ENCODE peak calls at places on chromosomes 3 and 15, in ten cellular contexts. S, L, A, U, Z, F, C, O, H and M are unnamed samples.

GRCh38 chr3:79587150-79587549 is 180.6 kb downstream of the ROBO1 start:
- DNase-seq in S (no peak), L (no peak), A (no peak), U (no peak), Z (no peak), F (no peak), C (no peak), O (no peak), H (peak), M (no peak)

GRCh38 chr15:37995461-37996347 is 61.3 kb downstream of the TMCO5A start:
- DNase-seq in S (no peak), L (no peak), A (peak), U (peak), Z (peak), F (peak), C (peak), O (peak), H (peak), M (no peak)

GRCh38 chr3:184196536-184196935 is 10.5 kb downstream of the ABCF3 start:
- DNase-seq in S (no peak), L (no peak), A (no peak), U (no peak), Z (no peak), F (no peak), C (no peak), O (no peak), H (no peak), M (no peak)

GRCh38 chr3:41893977-41894376 is 67.9 kb downstream of the ULK4 start:
- DNase-seq in S (peak), L (peak), A (peak), U (no peak), Z (peak), F (no peak), C (peak), O (no peak), H (peak), M (no peak)

GRCh38 chr15:52419494-52419893 is 109.2 kb downstream of the MYO5A start:
- DNase-seq in S (no peak), L (no peak), A (no peak), U (no peak), Z (no peak), F (no peak), C (no peak), O (no peak), H (peak), M (no peak)

GRCh38 chr3:170467560-170467959 is 48.9 kb downstream of the CLDN11 start:
- DNase-seq in S (no peak), L (no peak), A (no peak), U (peak), Z (no peak), F (no peak), C (no peak), O (no peak), H (no peak), M (no peak)

GRCh38 chr15:74434260-74434915 is 630 bp upstream of the SEMA7A start:
- DNase-seq in S (no peak), L (no peak), A (peak), U (no peak), Z (peak), F (no peak), C (no peak), O (no peak), H (no peak), M (no peak)

GRCh38 chr3:157447026-157447694 is 10.5 kb downstream of the PTX3 start:
- DNase-seq in S (no peak), L (no peak), A (peak), U (no peak), Z (peak), F (no peak), C (peak), O (no peak), H (peak), M (no peak)

GRCh38 chr3:9779721-9780450 is 10.1 kb upstream of the CAMK1 start:
- DNase-seq in S (no peak), L (no peak), A (no peak), U (no peak), Z (no peak), F (no peak), C (no peak), O (no peak), H (no peak), M (no peak)

GRCh38 chr15:40743921-40744809 is 10.9 kb downstream of the RMDN3 start:
- DNase-seq in S (no peak), L (no peak), A (no peak), U (no peak), Z (peak), F (no peak), C (peak), O (no peak), H (no peak), M (no peak)

GRCh38 chr3:185200639-185201038 is 47.8 kb upstream of the C3orf70 start:
- DNase-seq in S (no peak), L (no peak), A (no peak), U (no peak), Z (peak), F (no peak), C (peak), O (no peak), H (peak), M (no peak)

GRCh38 chr3:53318522-53318921 is 28.8 kb downstream of the DCP1A start:
- DNase-seq in S (no peak), L (no peak), A (no peak), U (no peak), Z (peak), F (peak), C (no peak), O (no peak), H (no peak), M (no peak)

GRCh38 chr3:187064210-187065115 is 74.8 kb downstream of the RPL39L start:
- DNase-seq in S (no peak), L (peak), A (no peak), U (no peak), Z (no peak), F (no peak), C (peak), O (no peak), H (no peak), M (no peak)

GRCh38 chr15:65583701-65584100 is 27.2 kb downstream of the INTS14 start:
- DNase-seq in S (no peak), L (no peak), A (peak), U (peak), Z (peak), F (no peak), C (no peak), O (peak), H (peak), M (no peak)

GRCh38 chr15:35195031-35195430 is 109.9 kb upstream of the NANOGP8 start:
- DNase-seq in S (no peak), L (no peak), A (no peak), U (no peak), Z (no peak), F (no peak), C (no peak), O (no peak), H (no peak), M (no peak)

GRCh38 chr3:45995370-45996192 is at the start of gene FYCO1:
- DNase-seq in S (peak), L (peak), A (peak), U (peak), Z (peak), F (no peak), C (peak), O (peak), H (peak), M (peak)

GRCh38 chr15:100932676-100933348 is 13.7 kb downstream of the LRRK1 start:
- DNase-seq in S (no peak), L (no peak), A (no peak), U (no peak), Z (no peak), F (no peak), C (no peak), O (no peak), H (no peak), M (no peak)

GRCh38 chr3:36697397-36698001 is 66.9 kb downstream of the DCLK3 start:
- DNase-seq in S (no peak), L (peak), A (peak), U (peak), Z (no peak), F (no peak), C (no peak), O (peak), H (no peak), M (no peak)
- TF ChIP-seq CTCF in S (peak), L (peak), A (peak), U (no peak), Z (peak), F (no peak), C (no peak), O (peak), H (no peak), M (peak)

GRCh38 chr3:121956363-121956762 is 62.2 kb downstream of the SLC15A2 start:
- DNase-seq in S (no peak), L (no peak), A (no peak), U (no peak), Z (no peak), F (no peak), C (no peak), O (no peak), H (no peak), M (no peak)
- TF ChIP-seq CTCF in S (no peak), L (no peak), A (no peak), U (no peak), Z (no peak), F (no peak), C (no peak), O (no peak), H (no peak), M (no peak)

GRCh38 chr3:16885588-16885903 is 791 bp downstream of the PLCL2 start:
- DNase-seq in S (no peak), L (no peak), A (no peak), U (no peak), Z (no peak), F (no peak), C (no peak), O (no peak), H (no peak), M (no peak)

GRCh38 chr3:16883726-16884083 is 1.1 kb upstream of the PLCL2 start:
- DNase-seq in S (no peak), L (no peak), A (no peak), U (no peak), Z (no peak), F (no peak), C (no peak), O (no peak), H (no peak), M (peak)

GRCh38 chr3:16884084-16884747 is 539 bp upstream of the PLCL2 start:
- DNase-seq in S (peak), L (peak), A (peak), U (peak), Z (peak), F (no peak), C (no peak), O (peak), H (peak), M (peak)

GRCh38 chr3:16885948-16886683 is 1.4 kb downstream of the PLCL2 start:
- DNase-seq in S (no peak), L (no peak), A (no peak), U (no peak), Z (peak), F (no peak), C (no peak), O (no peak), H (peak), M (no peak)

DNA sequence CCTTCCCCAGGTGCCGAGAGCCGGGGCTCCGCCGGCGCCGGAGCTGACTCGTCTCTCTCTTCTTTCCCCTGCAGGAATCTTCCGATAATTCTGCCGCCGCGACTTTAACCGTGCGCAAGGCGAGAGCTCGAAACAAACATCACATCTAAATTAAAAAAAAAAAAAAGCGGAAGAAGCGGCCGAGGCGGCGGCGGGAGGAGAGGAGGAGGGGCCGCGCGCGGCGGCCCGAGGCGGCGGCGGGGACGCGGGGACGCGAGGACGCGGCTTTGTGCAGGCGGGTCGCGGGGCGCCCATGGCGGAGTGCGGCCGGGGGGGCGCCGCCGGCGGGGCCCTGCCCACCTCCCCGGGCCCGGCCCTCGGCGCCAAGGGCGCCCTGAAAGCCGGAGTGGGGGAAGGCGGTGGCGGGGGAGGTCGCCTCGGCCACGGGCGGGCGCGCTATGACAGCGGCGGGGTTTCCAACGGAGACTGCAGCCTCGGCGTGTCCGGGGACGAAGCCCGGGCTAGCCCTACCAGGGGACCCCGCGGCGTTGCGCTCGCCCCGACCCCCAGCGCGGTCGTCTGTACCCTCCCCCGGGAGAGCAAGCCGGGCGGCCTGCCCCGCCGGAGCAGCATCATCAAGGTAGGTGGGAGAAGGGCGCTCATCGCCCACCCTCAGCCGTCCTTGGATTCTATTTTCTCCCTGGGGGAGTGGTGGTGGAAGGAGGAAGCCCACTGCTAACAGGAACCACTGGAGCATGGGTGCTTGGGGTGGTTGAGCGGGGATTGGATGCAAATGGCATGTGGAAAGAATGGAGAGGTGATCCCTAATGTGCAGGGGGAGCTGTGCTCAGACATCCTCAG is at the start of gene PLCL2:
- DNase-seq in S (peak), L (peak), A (peak), U (peak), Z (peak), F (no peak), C (peak), O (peak), H (peak), M (no peak)
- TF ChIP-seq CTCF in S (no peak), L (no peak), A (no peak), U (no peak), Z (no peak), F (no peak), C (no peak), O (no peak), H (no peak), M (no peak)

GRCh38 chr3:89049119-89049518 is 58.3 kb upstream of the EPHA3 start:
- DNase-seq in S (no peak), L (peak), A (peak), U (peak), Z (no peak), F (no peak), C (no peak), O (no peak), H (no peak), M (no peak)
- TF ChIP-seq CTCF in S (no peak), L (peak), A (peak), U (peak), Z (peak), F (peak), C (no peak), O (no peak), H (no peak), M (peak)